ENCODE peak calls at places on chromosome 15, in ten cellular contexts. I is Peyer's patch, A is A549, W is heart left ventricle, Z is tibial nerve, D is MM.1S, H is endothelial cell of umbilical vein, C is uterus, Q is GM23338, G is left ventricle myocardium inferior. B is an unnamed sample.

GRCh38 chr15:65839354-65839901 is 29.9 kb upstream of the RAB11A start:
- DNase-seq in G (no peak), C (no peak), W (no peak), D (no peak), H (peak; percentile 38), I (peak; percentile 7), Z (no peak), A (no peak), Q (no peak), B (no peak)

GRCh38 chr15:69869291-69869690 is 228.4 kb downstream of the TLE3 start:
- DNase-seq in Q (no peak), D (no peak), W (no peak), A (no peak), C (no peak), I (no peak), G (no peak), H (no peak), Z (no peak), B (no peak)

GRCh38 chr15:35111861-35112260 is 26.8 kb upstream of the NANOGP8 start:
- DNase-seq in A (no peak), D (no peak), G (no peak), W (no peak), C (no peak), Z (no peak), H (no peak), I (no peak), Q (no peak), B (no peak)

GRCh38 chr15:39756806-39757522 is 25.7 kb downstream of the FSIP1 start:
- DNase-seq in C (peak; percentile 36), D (peak; percentile 66), Q (peak; percentile 88), H (peak; percentile 74), A (peak; percentile 65), G (no peak), W (no peak), Z (no peak), I (no peak), B (no peak)

GRCh38 chr15:55587321-55588069 is 650 bp downstream of the PYGO1 start:
- DNase-seq in G (peak; percentile 27), Z (no peak), H (peak; percentile 49), Q (peak; percentile 67), C (peak; percentile 27), W (peak; percentile 23), I (no peak), A (peak; percentile 59), D (peak; percentile 35), B (peak; percentile 50)

GRCh38 chr15:70578196-70578595 is 185.2 kb downstream of the UACA start:
- DNase-seq in C (no peak), G (no peak), D (no peak), W (no peak), Q (no peak), A (no peak), Z (no peak), I (no peak), H (no peak), B (no peak)

GRCh38 chr15:80743189-80743833 is 35.9 kb upstream of the CEMIP start:
- DNase-seq in C (no peak), H (no peak), Z (no peak), G (no peak), W (no peak), Q (no peak), A (peak; percentile 75), I (no peak), D (no peak), B (no peak)

GRCh38 chr15:64938192-64938591 is 26.5 kb downstream of the ANKDD1A start:
- DNase-seq in C (no peak), H (peak; percentile 23), D (peak; percentile 7), A (peak; percentile 31), I (no peak), Q (no peak), Z (no peak), W (no peak), G (no peak), B (no peak)

DNA sequence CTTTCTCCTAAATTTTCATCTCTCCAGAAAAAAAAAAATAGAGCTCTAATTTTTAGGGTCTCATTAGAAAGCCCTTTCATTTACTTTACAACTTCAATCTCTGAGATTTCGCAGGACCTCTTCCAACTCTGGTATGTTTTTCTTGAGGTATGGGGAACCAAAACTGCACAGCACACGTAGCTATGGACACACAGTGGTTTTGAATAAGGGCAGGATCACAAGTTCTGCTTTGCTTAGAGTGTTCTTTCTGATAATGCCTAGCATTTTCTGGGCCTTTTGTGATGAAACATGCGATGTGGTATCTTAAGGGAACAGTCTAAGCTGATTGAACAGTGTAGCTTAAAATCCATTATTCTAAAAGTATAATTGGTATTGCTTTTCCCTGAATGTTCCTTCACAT is 25.3 kb downstream of the ZNF592 start:
- DNase-seq in G (no peak), C (no peak), Q (no peak), W (no peak), D (no peak), A (no peak), I (no peak), Z (no peak), H (no peak), B (no peak)
- TF ChIP-seq CTCF in G (no peak), C (no peak), Q (no peak), W (no peak), D (no peak), A (no peak), I (no peak), Z (no peak), H (no peak), B (no peak)

GRCh38 chr15:58137686-58138085 is 495 bp upstream of the AQP9 start:
- DNase-seq in Q (no peak), H (no peak), D (no peak), C (no peak), I (no peak), Z (no peak), G (no peak), A (no peak), W (no peak), B (no peak)

GRCh38 chr15:58138106-58138505 is at the start of gene AQP9:
- DNase-seq in G (no peak), I (no peak), D (no peak), A (no peak), W (no peak), C (no peak), Z (no peak), Q (no peak), H (no peak), B (no peak)

GRCh38 chr15:58142827-58143226 is 4.6 kb downstream of the AQP9 start:
- DNase-seq in D (no peak), Q (no peak), W (no peak), H (no peak), A (no peak), G (no peak), Z (no peak), I (no peak), C (no peak), B (no peak)

GRCh38 chr15:58141894-58142293 is 3.7 kb downstream of the AQP9 start:
- DNase-seq in A (no peak), C (no peak), Z (no peak), G (no peak), H (no peak), W (no peak), D (no peak), Q (no peak), I (no peak), B (no peak)

DNA sequence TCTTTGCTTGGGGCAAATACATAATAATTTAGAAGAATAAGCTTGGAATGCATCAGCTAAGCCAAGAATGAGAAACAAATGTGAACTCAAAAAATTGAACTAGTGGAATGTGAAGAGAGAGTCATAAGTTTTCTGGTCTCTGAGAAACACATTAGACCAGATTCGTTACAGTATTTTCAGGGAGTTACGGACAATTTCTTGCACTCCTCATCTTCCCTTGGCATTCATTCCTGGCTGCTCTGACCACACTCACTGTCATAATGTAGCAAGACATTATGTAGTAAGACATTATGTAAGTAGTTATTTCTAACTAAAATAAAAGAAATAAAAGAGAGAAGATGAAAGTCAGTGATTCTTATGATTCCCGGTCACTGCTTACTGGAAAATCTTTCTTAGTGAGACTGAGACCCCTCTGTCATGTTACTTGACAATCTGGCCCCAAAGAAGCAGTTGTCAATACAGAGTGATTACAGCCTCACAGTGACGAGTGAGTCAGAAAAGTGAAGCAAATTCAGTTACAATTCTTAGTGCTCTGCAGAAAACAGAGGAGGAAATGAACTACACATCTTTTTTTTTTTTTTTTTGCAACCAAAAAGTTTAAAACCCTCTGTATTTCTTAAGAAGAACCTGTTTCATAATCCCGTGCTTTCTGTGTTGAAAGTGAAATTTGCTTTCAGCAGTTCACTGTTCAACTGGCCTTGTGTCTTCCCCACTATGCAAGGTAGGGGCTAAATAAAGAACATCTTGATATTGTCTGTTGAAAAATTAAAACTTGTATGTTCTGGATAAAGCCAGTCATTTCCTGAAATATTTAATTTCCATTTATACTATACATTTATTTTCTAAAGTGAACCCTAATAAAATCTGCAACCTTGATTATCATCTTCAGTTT is 1.7 kb downstream of the AQP9 start:
- DNase-seq in A (no peak), W (no peak), H (no peak), G (no peak), C (no peak), I (no peak), Z (no peak), Q (no peak), D (peak; percentile 12), B (no peak)
- H3K27ac ChIP-seq in A (no peak overlapping the region), W (no peak overlapping the region), H (no peak overlapping the region), G (no peak overlapping the region), C (no peak overlapping the region), I (no peak overlapping the region), Z (no peak overlapping the region), Q (no peak overlapping the region), D (no peak overlapping the region), B (no peak overlapping the region)

GRCh38 chr15:74041311-74041756 is 41.0 kb downstream of the GOLGA6A start:
- DNase-seq in A (no peak), W (no peak), Z (no peak), Q (no peak), H (no peak), D (no peak), C (no peak), G (no peak), I (no peak), B (no peak)

GRCh38 chr15:74039656-74040010 is 42.7 kb downstream of the GOLGA6A start:
- DNase-seq in I (no peak), W (no peak), Z (no peak), G (no peak), C (no peak), H (no peak), A (no peak), Q (no peak), D (no peak), B (no peak)

GRCh38 chr15:74038707-74039655 is 43.4 kb downstream of the GOLGA6A start:
- DNase-seq in D (no peak), I (no peak), H (no peak), G (no peak), C (no peak), A (no peak), Z (no peak), W (no peak), Q (no peak), B (no peak)

GRCh38 chr15:74041777-74042435 is 40.4 kb downstream of the GOLGA6A start:
- DNase-seq in A (no peak), H (no peak), I (no peak), C (no peak), Z (no peak), G (no peak), W (no peak), D (no peak), Q (no peak), B (no peak)

DNA sequence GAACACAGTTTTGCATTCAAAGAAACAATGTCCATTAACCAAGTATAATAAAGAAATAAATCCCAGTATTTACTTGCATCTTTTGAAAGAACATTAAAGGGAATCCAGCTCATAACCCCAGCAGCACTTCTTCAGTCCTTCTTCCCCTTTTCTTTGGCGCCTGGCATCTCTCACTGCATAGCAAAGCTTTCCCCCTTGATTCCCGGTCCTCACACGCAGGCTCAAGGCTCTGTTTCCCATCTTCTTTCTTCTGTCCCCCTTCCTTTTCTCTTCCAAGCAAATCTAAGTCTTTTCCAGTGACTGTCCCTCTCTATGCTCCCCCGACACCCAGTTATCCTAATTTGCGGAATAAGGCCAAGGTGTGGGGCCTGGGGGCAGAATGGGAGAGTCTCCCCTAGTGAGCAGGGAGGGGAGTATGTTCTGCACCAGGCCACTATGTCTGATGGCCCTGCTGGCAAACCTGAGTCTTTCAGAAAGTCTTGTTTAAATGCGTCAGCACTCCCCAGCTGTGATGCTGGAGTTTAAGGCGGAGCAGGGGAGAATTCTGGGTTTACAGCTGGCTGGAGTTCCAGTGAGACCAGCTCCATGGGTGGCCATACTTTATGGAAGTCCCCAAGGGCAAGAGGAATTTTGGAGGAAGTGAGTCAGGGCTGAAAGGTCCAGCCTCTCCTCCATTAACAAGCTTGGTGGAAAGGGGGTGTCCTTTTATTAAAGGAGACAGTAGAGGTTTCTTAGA is 42.1 kb downstream of the GOLGA6A start:
- DNase-seq in W (peak; percentile 73), D (no peak), Q (no peak), C (peak; percentile 67), I (peak; percentile 64), G (peak; percentile 48), A (peak; percentile 15), H (peak; percentile 40), Z (peak; percentile 47), B (no peak)
- H3K4me1 ChIP-seq in W (peaks cover 21% of the 10 kb centered on the region), D (no peaks in the 10 kb centered on the region), Q (peaks cover 14% of the 10 kb centered on the region), C (no peaks in the 10 kb centered on the region), I (peaks cover 5% of the 10 kb centered on the region), G (peaks cover 81% of the 10 kb centered on the region), A (peaks cover 7% of the 10 kb centered on the region), H (peaks cover 9% of the 10 kb centered on the region), Z (peaks cover 80% of the 10 kb centered on the region), B (no peaks in the 10 kb centered on the region)

GRCh38 chr15:84749111-84749991 is 959 bp downstream of the ZNF592 start:
- DNase-seq in W (peak; percentile 51), Q (peak; percentile 49), D (peak; percentile 33), Z (no peak), H (peak; percentile 45), C (peak; percentile 35), I (peak; percentile 65), A (peak; percentile 34), G (peak; percentile 26), B (peak; percentile 39)

GRCh38 chr15:84748274-84749110 is at the start of gene ZNF592:
- DNase-seq in Q (peak; percentile 72), A (peak; percentile 81), C (peak; percentile 77), I (peak; percentile 92), Z (peak; percentile 65), G (peak; percentile 89), H (peak; percentile 67), D (peak; percentile 80), W (peak; percentile 92), B (peak; percentile 86)

GRCh38 chr15:84752195-84752594 is 3.8 kb downstream of the ZNF592 start:
- DNase-seq in I (no peak), G (no peak), D (no peak), H (no peak), Z (no peak), W (no peak), Q (no peak), C (no peak), A (no peak), B (no peak)

GRCh38 chr15:84750583-84751092 is 2.2 kb downstream of the ZNF592 start:
- DNase-seq in G (no peak), D (no peak), Q (no peak), Z (no peak), W (no peak), C (no peak), H (no peak), A (no peak), I (no peak), B (no peak)

DNA sequence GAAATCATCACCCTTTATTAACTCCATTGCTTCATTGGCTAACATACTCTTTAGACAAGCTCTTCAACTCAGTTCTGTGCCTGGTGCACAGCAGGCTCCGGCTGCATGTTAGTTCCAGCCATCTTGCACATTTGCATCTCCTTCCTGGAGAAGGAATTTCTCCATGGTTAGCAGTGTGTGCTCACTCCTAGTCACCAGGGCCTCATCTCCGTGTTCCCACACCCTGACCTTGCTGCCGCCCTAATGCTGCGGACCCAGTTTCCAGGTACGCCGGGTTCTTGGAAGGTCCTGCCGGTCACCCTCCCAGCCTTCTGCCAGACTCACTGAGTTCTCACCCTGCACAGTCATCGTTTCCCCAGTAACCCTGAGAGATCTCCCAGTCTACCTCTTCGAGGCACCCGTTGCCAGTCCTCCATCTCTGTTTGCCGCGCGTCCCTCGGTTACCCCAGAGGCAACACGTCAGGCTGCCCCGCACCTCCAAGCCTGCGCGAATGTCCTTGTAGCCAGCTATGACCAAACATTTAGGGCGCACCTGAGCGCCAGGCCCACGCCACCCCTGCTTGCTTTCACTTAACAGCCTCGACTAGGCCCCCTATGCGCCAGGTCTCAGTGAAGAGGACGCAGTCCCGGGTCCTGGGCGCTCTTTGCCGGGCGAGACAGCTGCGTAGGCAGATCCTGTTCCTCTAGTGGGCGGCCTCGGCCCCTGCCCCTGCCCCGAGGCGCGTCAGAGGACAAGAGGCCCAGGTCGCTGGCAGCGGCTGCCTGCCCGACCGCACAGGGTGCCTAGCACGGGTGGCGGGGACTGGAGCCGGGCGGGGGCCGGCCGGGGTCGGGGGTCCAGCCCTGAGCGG is 744 bp upstream of the ZNF592 start:
- DNase-seq in Z (peak; percentile 27), W (peak; percentile 79), Q (peak; percentile 80), A (peak; percentile 83), H (peak; percentile 79), I (peak; percentile 89), D (no peak), C (peak; percentile 68), G (peak; percentile 79), B (peak; percentile 80)
- TF ChIP-seq CTCF in Z (no peak), W (no peak), Q (no peak), A (no peak), H (peak; percentile 14), I (no peak), D (peak; percentile 15), C (peak; percentile 10), G (no peak), B (no peak)

B was measured in lung.